ENCODE peak calls at places on chromosomes 5 and 9, in five cellular contexts. Y is K562, J is HepG2, I is GM12878, D is upper lobe of left lung. A is an unnamed sample. For H3K4me1, the result is how much of the 10 kb centered on the place peaks cover.

GRCh38 chr5:122924719-122925395 is 79.4 kb downstream of the SNX24 start:
- ATAC-seq in Y (no peak), J (no peak), I (no peak), D (no peak), A (no peak)

GRCh38 chr9:33942471-33943083 is 106.1 kb downstream of the UBAP2 start:
- ATAC-seq in Y (no peak), J (peak), I (no peak), D (no peak), A (no peak)

GRCh38 chr5:108857905-108858304 is 110.2 kb downstream of the FER start:
- ATAC-seq in Y (no peak), J (no peak), I (peak), D (no peak), A (no peak)

GRCh38 chr9:125537442-125538091 is 169.4 kb downstream of the MAPKAP1 start:
- ATAC-seq in Y (no peak), J (peak), I (no peak), D (peak), A (no peak)

GRCh38 chr5:10021248-10021647 is 228.4 kb downstream of the ATPSCKMT start:
- ATAC-seq in Y (no peak), J (no peak), I (no peak), D (no peak), A (no peak)

GRCh38 chr9:88767504-88767790 is 223.8 kb upstream of the S1PR3 start:
- ATAC-seq in Y (no peak), J (no peak), I (no peak), D (no peak), A (no peak)

GRCh38 chr5:10633271-10634049 is 69.6 kb downstream of the ANKRD33B start:
- ATAC-seq in Y (peak), J (no peak), I (peak), D (no peak), A (no peak)

GRCh38 chr9:16147726-16148125 is 594.9 kb downstream of the CCDC171 start:
- ATAC-seq in Y (no peak), J (no peak), I (no peak), D (no peak), A (no peak)

GRCh38 chr5:96893342-96893741 is 17.0 kb downstream of the ERAP2 start:
- ATAC-seq in Y (peak), J (no peak), I (peak), D (peak), A (no peak)

GRCh38 chr5:154757647-154758406 is 2.6 kb downstream of the LARP1 start:
- ATAC-seq in Y (no peak), J (no peak), I (no peak), D (no peak), A (no peak)

GRCh38 chr9:133439337-133439736 is 17.2 kb downstream of the ADAMTS13 start:
- ATAC-seq in Y (no peak), J (no peak), I (peak), D (no peak), A (no peak)

GRCh38 chr9:132857601-132858342 is 20.3 kb downstream of the AK8 start:
- ATAC-seq in Y (peak), J (peak), I (no peak), D (peak), A (no peak)

GRCh38 chr9:71131145-71131544 is 9.7 kb upstream of the TRPM3 start:
- ATAC-seq in Y (no peak), J (no peak), I (no peak), D (no peak), A (no peak)

GRCh38 chr5:172142709-172143215 is 45.3 kb downstream of the STK10 start:
- ATAC-seq in Y (peak), J (peak), I (no peak), D (no peak), A (no peak)

GRCh38 chr5:39019231-39019630 is 55.0 kb downstream of the RICTOR start:
- ATAC-seq in Y (no peak), J (no peak), I (no peak), D (no peak), A (no peak)

GRCh38 chr5:142012186-142012785 is 541 bp downstream of the GNPDA1 start:
- ATAC-seq in Y (peak), J (peak), I (no peak), D (peak), A (peak)

GRCh38 chr5:96881511-96882115 is 5.3 kb downstream of the ERAP2 start:
- ATAC-seq in Y (peak), J (no peak), I (peak), D (peak), A (no peak)

GRCh38 chr5:82375488-82376294 is 97.5 kb upstream of the RPS23 start:
- ATAC-seq in Y (peak), J (peak), I (no peak), D (no peak), A (no peak)

GRCh38 chr5:124628721-124629596 is 117.5 kb downstream of the ZNF608 start:
- ATAC-seq in Y (peak), J (peak), I (peak), D (peak), A (peak)

GRCh38 chr5:10703676-10704075 is 57.4 kb downstream of the DAP start:
- ATAC-seq in Y (peak), J (no peak), I (no peak), D (no peak), A (no peak)

GRCh38 chr5:79143684-79144379 is 32.2 kb downstream of the BHMT start:
- ATAC-seq in Y (peak), J (no peak), I (no peak), D (no peak), A (no peak)

GRCh38 chr9:92324451-92324850 is 699 bp downstream of the NOL8 start:
- ATAC-seq in Y (no peak), J (no peak), I (no peak), D (no peak), A (no peak)

GRCh38 chr5:140560227-140560626 is 3.0 kb upstream of the SRA1 start:
- ATAC-seq in Y (no peak), J (no peak), I (no peak), D (no peak), A (no peak)

GRCh38 chr9:129989740-129990139 is 53.2 kb downstream of the FNBP1 start:
- ATAC-seq in Y (no peak), J (no peak), I (no peak), D (peak), A (no peak)

GRCh38 chr5:69285448-69286116 is 47.0 kb downstream of the CCDC125 start:
- ATAC-seq in Y (peak), J (peak), I (no peak), D (no peak), A (no peak)

GRCh38 chr5:143110591-143110990 is 292.9 kb downstream of the NR3C1 start:
- ATAC-seq in Y (no peak), J (no peak), I (no peak), D (no peak), A (no peak)

GRCh38 chr5:135069016-135069770 is 35.2 kb upstream of the PITX1 start:
- ATAC-seq in Y (no peak), J (no peak), I (no peak), D (no peak), A (no peak)

GRCh38 chr5:67493676-67494075 is 297.1 kb upstream of the CD180 start:
- ATAC-seq in Y (peak), J (peak), I (peak), D (peak), A (no peak)

GRCh38 chr9:21903380-21903965 is 90.7 kb downstream of the CDKN2A start:
- ATAC-seq in Y (no peak), J (no peak), I (peak), D (no peak), A (no peak)

GRCh38 chr5:65765582-65765981 is 43.6 kb downstream of the NLN start:
- ATAC-seq in Y (no peak), J (no peak), I (no peak), D (no peak), A (no peak)

GRCh38 chr5:81393783-81394718 is at the start of gene ACOT12:
- ATAC-seq in Y (no peak), J (peak), I (peak), D (peak), A (peak)

GRCh38 chr5:40277161-40277906 is 402.4 kb upstream of the PTGER4 start:
- ATAC-seq in Y (no peak), J (no peak), I (peak), D (no peak), A (no peak)

GRCh38 chr9:123265833-123266232 is 2.6 kb downstream of the STRBP start:
- ATAC-seq in Y (peak), J (no peak), I (peak), D (no peak), A (no peak)

GRCh38 chr5:176339304-176339703 is 22.3 kb downstream of the KIAA1191 start:
- ATAC-seq in Y (no peak), J (no peak), I (no peak), D (no peak), A (no peak)

GRCh38 chr9:69047331-69047730 is 11.8 kb downstream of the FXN start:
- ATAC-seq in Y (no peak), J (no peak), I (no peak), D (no peak), A (no peak)

GRCh38 chr9:134536931-134537330 is 104.7 kb upstream of the COL5A1 start:
- ATAC-seq in Y (no peak), J (no peak), I (no peak), D (no peak), A (no peak)

GRCh38 chr9:20217596-20217995 is 404.7 kb downstream of the MLLT3 start:
- ATAC-seq in Y (no peak), J (no peak), I (no peak), D (no peak), A (no peak)
- H3K4me1 ChIP-seq in Y (under half), J (under half), I (under half), D (under half), A (under half)

DNA sequence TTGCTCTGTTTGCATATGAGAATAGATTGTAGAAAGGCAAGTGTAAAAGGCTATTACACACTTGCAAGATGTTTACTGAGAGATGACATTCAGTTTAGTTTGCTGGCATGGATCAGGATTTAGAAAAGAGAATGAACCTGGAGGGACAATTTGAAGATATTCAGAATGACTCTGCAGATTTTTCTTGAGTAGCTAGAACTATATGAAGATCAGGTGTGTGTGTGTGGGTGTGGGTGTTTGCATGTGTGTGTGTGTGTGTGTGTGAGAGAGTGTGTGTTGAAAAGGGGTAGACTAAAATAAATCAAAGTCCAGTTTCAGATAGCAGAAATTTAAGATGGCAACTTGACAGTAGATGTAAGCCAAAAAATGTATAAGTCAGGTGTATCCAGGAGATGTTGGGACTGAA is 74.0 kb upstream of the ANXA1 start:
- ATAC-seq in Y (no peak), J (no peak), I (no peak), D (no peak), A (no peak)
- TF ChIP-seq EP300 in Y (no peak), J (no peak), I (no peak), D (no peak), A (no peak)

DNA sequence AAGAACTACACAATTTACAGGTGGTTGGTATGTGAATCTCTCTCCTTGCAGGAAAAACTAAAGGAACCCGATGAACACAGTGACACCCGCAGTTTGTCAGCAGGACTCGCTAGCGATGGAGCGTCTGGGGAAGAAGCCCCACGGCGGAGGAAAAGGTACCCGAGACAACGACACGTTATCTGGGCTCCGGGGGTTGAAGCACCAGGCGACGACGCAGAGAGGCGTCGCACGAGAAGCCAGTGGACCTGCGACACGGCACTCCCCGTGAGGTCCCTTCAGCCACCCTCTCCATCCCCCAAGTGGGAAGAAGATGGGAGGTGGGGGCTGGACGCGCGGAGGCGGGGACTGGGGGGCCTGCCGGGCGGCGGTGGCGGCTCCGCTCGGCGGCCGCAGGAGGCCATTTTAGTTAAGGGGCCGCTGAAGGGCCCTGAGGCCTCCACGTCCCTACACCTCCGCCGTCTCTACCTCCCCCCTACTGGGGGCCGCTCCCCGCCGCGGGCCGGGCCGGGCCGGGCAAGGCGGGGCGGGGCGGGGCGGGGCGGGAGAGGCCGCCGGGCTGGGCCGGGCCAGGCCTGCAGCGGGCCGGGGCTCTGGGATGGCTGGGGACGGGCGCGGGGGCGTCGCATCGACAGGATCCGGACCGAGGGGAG is 874 bp downstream of the ZFR start:
- ATAC-seq in Y (peak), J (peak), I (peak), D (peak), A (peak)
- TF ChIP-seq POLR2AphosphoS5 in Y (no peak), J (no peak), I (no peak), D (no peak), A (no peak)

GRCh38 chr9:127119319-127119709 is 3.1 kb downstream of the ANGPTL2 start:
- ATAC-seq in Y (no peak), J (no peak), I (peak), D (no peak), A (no peak)
- H3K4me1 ChIP-seq in Y (under half), J (under half), I (under half), D (under half), A (half or more)

DNA sequence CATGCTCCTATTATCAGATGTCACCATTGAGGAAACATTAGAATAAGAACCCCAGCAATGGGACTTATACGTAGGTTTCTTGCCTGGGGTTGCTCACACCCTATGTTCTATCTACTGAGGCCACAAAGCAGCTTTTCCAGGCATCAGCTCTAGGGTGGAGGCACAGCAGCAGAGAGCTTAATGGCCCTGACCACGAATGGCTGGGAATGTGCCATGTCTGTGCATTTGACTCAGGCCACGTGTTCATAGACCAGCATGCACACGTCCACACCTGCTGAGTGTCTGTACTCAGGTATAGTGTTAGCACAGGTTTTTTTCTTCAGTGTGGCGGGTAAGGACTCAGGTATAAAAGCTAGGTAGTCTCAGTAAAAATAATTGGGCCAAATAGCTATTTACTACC is 129.4 kb downstream of the AOPEP start:
- ATAC-seq in Y (no peak), J (no peak), I (no peak), D (no peak), A (no peak)
- TF ChIP-seq EP300 in Y (no peak), J (no peak), I (no peak), D (no peak), A (no peak)

GRCh38 chr5:151659001-151659754 is 27.5 kb downstream of the SPARC start:
- ATAC-seq in Y (peak), J (peak), I (peak), D (peak), A (peak)
- TF ChIP-seq POLR2AphosphoS5 in Y (no peak), J (no peak), I (no peak), D (no peak), A (no peak)

GRCh38 chr9:26026423-26027100 is 348.3 kb upstream of the TUSC1 start:
- ATAC-seq in Y (no peak), J (no peak), I (no peak), D (no peak), A (no peak)
- H3K4me1 ChIP-seq in Y (under half), J (under half), I (under half), D (under half), A (under half)